ENCODE peak calls at places on chromosomes 7 and 10, in eight cellular contexts. One of them, this sample, is unnamed.

GRCh38 chr7:7911339-7911738 is 57.3 kb upstream of the GLCCI1 start:
- DNase-seq in sigmoid colon: no peak
- DNase-seq in GM12865: no peak
- DNase-seq in IMR-90: peak
- DNase-seq in HL-60: no peak
- DNase-seq in H7: no peak
- DNase-seq in Panc1: no peak
- DNase-seq in adipocyte: peak
- DNase-seq in this sample: no peak

GRCh38 chr7:132276986-132277716 is 299.1 kb downstream of the PLXNA4 start:
- DNase-seq in GM12865: no peak
- DNase-seq in sigmoid colon: no peak
- DNase-seq in adipocyte: no peak
- DNase-seq in HL-60: no peak
- DNase-seq in Panc1: no peak
- DNase-seq in IMR-90: peak
- DNase-seq in H7: no peak
- DNase-seq in this sample: no peak

GRCh38 chr7:28722684-28723083 is 235.4 kb downstream of the TRIL start:
- DNase-seq in adipocyte: no peak
- DNase-seq in H7: no peak
- DNase-seq in IMR-90: no peak
- DNase-seq in HL-60: no peak
- DNase-seq in sigmoid colon: no peak
- DNase-seq in GM12865: no peak
- DNase-seq in Panc1: no peak
- DNase-seq in this sample: no peak

GRCh38 chr10:60684091-60684490 is 94.2 kb upstream of the CDK1 start:
- DNase-seq in H7: no peak
- DNase-seq in sigmoid colon: no peak
- DNase-seq in adipocyte: no peak
- DNase-seq in GM12865: no peak
- DNase-seq in Panc1: no peak
- DNase-seq in HL-60: no peak
- DNase-seq in IMR-90: no peak
- DNase-seq in this sample: no peak

GRCh38 chr10:50517626-50518025 is 106.1 kb downstream of the SGMS1 start:
- DNase-seq in HL-60: no peak
- DNase-seq in GM12865: no peak
- DNase-seq in H7: no peak
- DNase-seq in sigmoid colon: no peak
- DNase-seq in IMR-90: peak
- DNase-seq in Panc1: no peak
- DNase-seq in adipocyte: peak
- DNase-seq in this sample: no peak

GRCh38 chr10:84296071-84296981 is 32.1 kb upstream of the CCSER2 start:
- DNase-seq in HL-60: no peak
- DNase-seq in sigmoid colon: no peak
- DNase-seq in IMR-90: peak
- DNase-seq in Panc1: no peak
- DNase-seq in adipocyte: peak
- DNase-seq in H7: peak
- DNase-seq in GM12865: no peak
- DNase-seq in this sample: no peak

GRCh38 chr7:100900978-100901377 is 5.3 kb upstream of the ACHE start:
- DNase-seq in IMR-90: no peak
- DNase-seq in GM12865: no peak
- DNase-seq in H7: no peak
- DNase-seq in HL-60: no peak
- DNase-seq in sigmoid colon: no peak
- DNase-seq in Panc1: no peak
- DNase-seq in adipocyte: no peak
- DNase-seq in this sample: no peak

GRCh38 chr10:128174581-128175559 is 48.6 kb upstream of the MKI67 start:
- DNase-seq in Panc1: no peak
- DNase-seq in HL-60: no peak
- DNase-seq in adipocyte: no peak
- DNase-seq in sigmoid colon: no peak
- DNase-seq in H7: no peak
- DNase-seq in IMR-90: no peak
- DNase-seq in GM12865: no peak
- DNase-seq in this sample: no peak

GRCh38 chr7:29609162-29610030 is 45.8 kb downstream of the PRR15 start:
- DNase-seq in adipocyte: peak
- DNase-seq in Panc1: no peak
- DNase-seq in HL-60: no peak
- DNase-seq in GM12865: peak
- DNase-seq in H7: peak
- DNase-seq in IMR-90: no peak
- DNase-seq in sigmoid colon: no peak
- DNase-seq in this sample: peak

DNA sequence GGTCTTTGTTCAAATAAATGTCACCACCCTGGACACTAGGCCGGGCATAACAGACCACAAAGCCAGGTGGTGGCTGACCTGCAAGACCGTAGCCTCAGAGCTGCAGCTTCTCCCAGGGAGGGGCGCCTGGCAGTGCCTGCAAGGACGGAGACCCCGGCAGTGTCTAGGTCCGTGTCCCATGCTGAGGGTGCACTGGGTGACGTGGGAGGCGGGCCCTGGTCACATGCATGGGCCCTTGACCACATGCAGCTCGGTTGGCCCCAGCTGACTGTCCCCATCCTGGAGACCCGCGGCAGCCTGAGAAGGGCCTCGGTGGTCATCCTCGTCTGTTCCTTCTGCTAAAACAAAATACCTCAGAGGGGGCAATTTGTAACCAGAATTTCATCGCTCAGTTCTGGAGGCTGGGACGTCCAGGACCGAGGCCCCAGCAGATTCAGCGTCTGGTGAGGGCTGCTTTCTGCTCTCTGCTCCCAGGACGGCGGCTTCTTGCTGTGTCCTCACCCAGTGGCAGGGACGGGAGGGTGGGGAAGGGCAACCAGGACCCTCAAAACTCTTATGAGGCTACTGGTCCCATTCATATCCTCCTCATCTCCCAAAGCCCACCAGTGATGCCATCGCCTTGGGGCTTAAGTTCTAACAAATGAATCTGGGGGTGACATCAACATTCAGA is 36.8 kb downstream of the PWWP2B start:
- DNase-seq in HL-60: no peak
- DNase-seq in adipocyte: no peak
- DNase-seq in GM12865: no peak
- DNase-seq in IMR-90: no peak
- DNase-seq in sigmoid colon: no peak
- DNase-seq in H7: no peak
- DNase-seq in Panc1: no peak
- DNase-seq in this sample: no peak
- H3K4me3 ChIP-seq in HL-60: no peak
- H3K4me3 ChIP-seq in adipocyte: no peak
- H3K4me3 ChIP-seq in GM12865: no peak
- H3K4me3 ChIP-seq in IMR-90: no peak
- H3K4me3 ChIP-seq in sigmoid colon: no peak
- H3K4me3 ChIP-seq in H7: no peak
- H3K4me3 ChIP-seq in Panc1: no peak
- H3K4me3 ChIP-seq in this sample: no peak

GRCh38 chr7:44990520-44991023 is 9.4 kb upstream of the CCM2 start:
- DNase-seq in IMR-90: peak
- DNase-seq in sigmoid colon: no peak
- DNase-seq in Panc1: no peak
- DNase-seq in GM12865: no peak
- DNase-seq in adipocyte: peak
- DNase-seq in H7: no peak
- DNase-seq in HL-60: no peak
- DNase-seq in this sample: no peak

GRCh38 chr7:44998153-44998871 is 1.7 kb upstream of the CCM2 start:
- DNase-seq in H7: no peak
- DNase-seq in IMR-90: no peak
- DNase-seq in Panc1: no peak
- DNase-seq in GM12865: no peak
- DNase-seq in adipocyte: no peak
- DNase-seq in HL-60: peak
- DNase-seq in sigmoid colon: peak
- DNase-seq in this sample: no peak

GRCh38 chr7:44995555-44996493 is 4.2 kb upstream of the CCM2 start:
- DNase-seq in adipocyte: no peak
- DNase-seq in GM12865: peak
- DNase-seq in H7: no peak
- DNase-seq in HL-60: no peak
- DNase-seq in Panc1: no peak
- DNase-seq in IMR-90: no peak
- DNase-seq in sigmoid colon: peak
- DNase-seq in this sample: peak

GRCh38 chr7:44999245-45000095 is 531 bp upstream of the CCM2 start:
- DNase-seq in sigmoid colon: peak
- DNase-seq in IMR-90: peak
- DNase-seq in adipocyte: peak
- DNase-seq in HL-60: peak
- DNase-seq in GM12865: peak
- DNase-seq in Panc1: peak
- DNase-seq in H7: peak
- DNase-seq in this sample: peak

DNA sequence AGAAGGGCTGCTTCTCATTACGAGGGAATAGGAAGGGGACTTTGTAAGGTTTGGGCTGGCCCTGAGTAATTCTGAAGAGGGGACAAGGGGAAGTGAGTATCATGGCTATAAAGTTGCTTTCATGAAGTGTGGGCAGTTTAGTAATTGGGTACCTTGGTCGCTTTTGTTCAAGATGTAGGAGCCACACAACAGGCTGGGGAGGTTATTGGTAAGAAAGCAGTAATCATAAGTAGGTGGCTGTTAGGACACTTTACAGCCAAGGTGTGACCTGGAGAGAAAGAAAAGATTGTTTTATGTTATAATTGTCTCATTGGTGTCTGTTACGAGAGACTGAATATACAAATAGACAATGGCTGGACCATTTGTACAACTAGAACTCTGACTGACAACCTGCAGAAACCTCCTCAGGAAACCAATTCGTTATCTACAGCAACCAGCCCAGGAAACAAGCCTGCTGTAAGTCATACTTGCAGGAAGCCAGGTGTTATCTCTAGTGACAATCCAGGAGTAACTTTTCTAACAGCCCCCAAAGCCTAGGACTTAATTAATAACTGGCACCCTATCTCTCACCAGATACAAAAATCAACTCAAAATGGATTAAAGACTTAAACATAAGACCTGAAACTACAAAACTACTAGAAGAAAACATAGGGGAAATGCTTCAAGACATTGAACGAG is 5.0 kb upstream of the CCM2 start:
- DNase-seq in H7: no peak
- DNase-seq in Panc1: no peak
- DNase-seq in IMR-90: no peak
- DNase-seq in GM12865: peak
- DNase-seq in sigmoid colon: no peak
- DNase-seq in HL-60: no peak
- DNase-seq in adipocyte: no peak
- DNase-seq in this sample: peak
- H3K4me3 ChIP-seq in H7: no peak
- H3K4me3 ChIP-seq in Panc1: no peak
- H3K4me3 ChIP-seq in IMR-90: no peak
- H3K4me3 ChIP-seq in GM12865: peak
- H3K4me3 ChIP-seq in sigmoid colon: no peak
- H3K4me3 ChIP-seq in HL-60: no peak
- H3K4me3 ChIP-seq in adipocyte: no peak
- H3K4me3 ChIP-seq in this sample: peak

GRCh38 chr7:44636926-44637325 is 30.5 kb downstream of the OGDH start:
- DNase-seq in HL-60: no peak
- DNase-seq in IMR-90: no peak
- DNase-seq in GM12865: no peak
- DNase-seq in sigmoid colon: no peak
- DNase-seq in H7: no peak
- DNase-seq in Panc1: no peak
- DNase-seq in adipocyte: no peak
- DNase-seq in this sample: no peak

GRCh38 chr7:44639701-44640321 is 33.4 kb downstream of the OGDH start:
- DNase-seq in adipocyte: peak
- DNase-seq in sigmoid colon: no peak
- DNase-seq in IMR-90: peak
- DNase-seq in GM12865: no peak
- DNase-seq in Panc1: no peak
- DNase-seq in HL-60: no peak
- DNase-seq in H7: peak
- DNase-seq in this sample: no peak

GRCh38 chr7:44636041-44636580 is 29.7 kb downstream of the OGDH start:
- DNase-seq in adipocyte: no peak
- DNase-seq in H7: no peak
- DNase-seq in HL-60: no peak
- DNase-seq in sigmoid colon: no peak
- DNase-seq in IMR-90: no peak
- DNase-seq in Panc1: no peak
- DNase-seq in GM12865: no peak
- DNase-seq in this sample: no peak

GRCh38 chr7:44637788-44638594 is 31.6 kb downstream of the OGDH start:
- DNase-seq in GM12865: peak
- DNase-seq in HL-60: no peak
- DNase-seq in H7: no peak
- DNase-seq in adipocyte: peak
- DNase-seq in Panc1: peak
- DNase-seq in sigmoid colon: peak
- DNase-seq in IMR-90: peak
- DNase-seq in this sample: no peak

DNA sequence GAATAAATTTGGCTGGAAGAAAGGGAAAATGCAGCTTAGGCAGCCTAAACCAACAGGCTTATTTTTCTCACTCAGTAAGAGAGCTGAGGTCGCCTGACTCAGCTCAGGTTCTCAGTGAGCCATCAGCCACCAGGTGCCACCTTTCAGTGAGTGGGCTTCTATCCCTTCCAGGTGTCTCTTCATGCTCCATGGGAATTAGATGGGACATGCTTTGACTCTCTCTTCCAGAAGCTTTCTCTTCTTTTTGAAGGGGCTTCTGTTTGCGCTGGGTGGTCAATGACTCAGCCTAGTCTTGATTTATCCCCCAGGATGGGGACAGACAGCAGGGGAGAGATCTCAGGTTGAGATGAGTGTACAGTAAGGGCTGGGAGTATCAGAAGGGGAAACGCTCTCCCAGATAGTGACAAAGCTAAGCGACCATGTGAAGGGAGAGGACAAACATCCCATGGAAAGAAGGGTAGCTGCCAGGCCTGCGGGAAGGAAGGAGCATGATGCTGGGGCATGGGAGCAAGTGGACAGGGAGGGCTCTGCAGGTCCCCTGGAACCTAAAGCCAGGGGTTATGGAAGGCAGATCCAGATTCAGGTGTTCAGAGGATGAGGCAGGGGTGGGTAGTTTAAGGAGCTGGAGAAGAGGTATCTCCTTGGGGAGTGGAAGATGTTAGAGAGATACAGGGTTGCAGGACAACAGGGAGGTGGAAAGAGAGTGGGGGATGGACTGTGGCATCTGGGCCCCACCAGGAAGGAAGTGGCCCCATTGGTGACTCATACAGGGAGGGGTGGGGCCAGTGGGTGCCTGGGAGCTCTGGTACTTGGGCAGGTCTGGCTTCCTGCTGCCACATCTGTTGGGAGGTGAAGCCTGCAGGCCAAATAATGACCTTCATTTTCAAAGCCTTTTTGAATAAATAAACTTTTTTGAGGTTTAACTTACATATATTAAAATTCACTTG is 32.5 kb downstream of the OGDH start:
- DNase-seq in GM12865: peak
- DNase-seq in H7: peak
- DNase-seq in Panc1: peak
- DNase-seq in adipocyte: peak
- DNase-seq in HL-60: peak
- DNase-seq in sigmoid colon: peak
- DNase-seq in IMR-90: peak
- DNase-seq in this sample: peak
- H3K4me3 ChIP-seq in GM12865: peak
- H3K4me3 ChIP-seq in H7: no peak
- H3K4me3 ChIP-seq in Panc1: no peak
- H3K4me3 ChIP-seq in adipocyte: peak
- H3K4me3 ChIP-seq in HL-60: no peak
- H3K4me3 ChIP-seq in sigmoid colon: no peak
- H3K4me3 ChIP-seq in IMR-90: no peak
- H3K4me3 ChIP-seq in this sample: no peak

GRCh38 chr7:137986252-137987010 is 15.5 kb downstream of the CREB3L2 start:
- DNase-seq in HL-60: no peak
- DNase-seq in adipocyte: peak
- DNase-seq in sigmoid colon: peak
- DNase-seq in IMR-90: peak
- DNase-seq in Panc1: no peak
- DNase-seq in GM12865: peak
- DNase-seq in H7: no peak
- DNase-seq in this sample: no peak
- H3K4me3 ChIP-seq in HL-60: no peak
- H3K4me3 ChIP-seq in adipocyte: peak
- H3K4me3 ChIP-seq in sigmoid colon: no peak
- H3K4me3 ChIP-seq in IMR-90: no peak
- H3K4me3 ChIP-seq in Panc1: no peak
- H3K4me3 ChIP-seq in GM12865: peak
- H3K4me3 ChIP-seq in H7: no peak
- H3K4me3 ChIP-seq in this sample: no peak

This sample was measured in Jurkat, Clone E6-1.